ENCODE peak calls at places on chromosome 5, in nine cellular contexts. H is adipocyte; S is foreskin fibroblast; D is OCI-LY7; G is naive thymus-derived CD4-positive, alpha-beta T cell; P is uterus; C is Peyer's patch; Z is HL-60; Q is H7. N is an unnamed sample.

GRCh38 chr5:91865920-91866319 is 482.8 kb upstream of the ARRDC3 start:
- DNase-seq in H (peak), S (no peak), D (no peak), C (no peak), Z (no peak), G (no peak), P (no peak), Q (no peak), N (no peak)

GRCh38 chr5:7395432-7396168 is at the start of gene ADCY2:
- DNase-seq in Z (no peak), G (no peak), Q (peak), S (no peak), C (no peak), P (no peak), D (no peak), H (no peak), N (no peak)

GRCh38 chr5:140881889-140882590 is at the start of gene PCDHA13:
- DNase-seq in Q (peak), C (no peak), D (no peak), G (no peak), S (no peak), P (peak), H (peak), Z (no peak), N (no peak)

GRCh38 chr5:169445191-169445590 is 138.4 kb upstream of the SPDL1 start:
- DNase-seq in P (no peak), C (no peak), G (no peak), Z (no peak), S (peak), H (no peak), Q (no peak), D (no peak), N (no peak)

GRCh38 chr5:95858023-95858461 is 35.5 kb upstream of the GLRX start:
- DNase-seq in H (peak), C (no peak), G (no peak), P (peak), S (peak), D (no peak), Z (no peak), Q (no peak), N (no peak)

GRCh38 chr5:164090358-164090757 is 584.9 kb downstream of the MAT2B start:
- DNase-seq in D (no peak), G (no peak), Q (no peak), S (no peak), C (no peak), H (no peak), P (no peak), Z (no peak), N (no peak)

GRCh38 chr5:159533197-159533596 is 202.9 kb upstream of the IL12B start:
- DNase-seq in C (no peak), G (no peak), D (no peak), Q (no peak), S (peak), Z (no peak), H (peak), P (no peak), N (no peak)

GRCh38 chr5:175464414-175465233 is 13.7 kb upstream of the SFXN1 start:
- DNase-seq in Q (peak), S (peak), C (peak), P (no peak), D (peak), Z (peak), G (peak), H (peak), N (peak)

GRCh38 chr5:173743641-173744343 is 127.3 kb upstream of the BOD1 start:
- DNase-seq in C (no peak), H (no peak), Z (no peak), D (peak), S (no peak), G (no peak), Q (no peak), P (no peak), N (no peak)

GRCh38 chr5:132074772-132075718 is 1.5 kb downstream of the CSF2 start:
- DNase-seq in P (no peak), G (no peak), H (no peak), Q (no peak), D (no peak), S (no peak), C (no peak), Z (no peak), N (no peak)

GRCh38 chr5:39016587-39017275 is 57.5 kb downstream of the RICTOR start:
- DNase-seq in P (no peak), Q (no peak), C (no peak), D (no peak), S (peak), Z (no peak), G (no peak), H (peak), N (no peak)

GRCh38 chr5:157555031-157555640 is 20.4 kb downstream of the ADAM19 start:
- DNase-seq in H (no peak), Q (no peak), P (no peak), G (no peak), S (no peak), C (peak), Z (no peak), D (no peak), N (no peak)

GRCh38 chr5:138506370-138507113 is 36.5 kb downstream of the ETF1 start:
- DNase-seq in Q (no peak), C (no peak), D (no peak), Z (no peak), H (no peak), S (no peak), P (no peak), G (no peak), N (no peak)

GRCh38 chr5:150644496-150644895 is 4.0 kb downstream of the SYNPO start:
- DNase-seq in Q (no peak), D (no peak), P (no peak), Z (no peak), S (no peak), G (no peak), C (no peak), H (no peak), N (no peak)
- H3K4me3 ChIP-seq in Q (no peak), D (no peak), P (no peak), Z (no peak), S (no peak), G (no peak), C (no peak), H (no peak), N (no peak)

GRCh38 chr5:16178745-16179372 is 732 bp downstream of the MARCHF11 start:
- DNase-seq in S (peak), Q (peak), D (peak), P (peak), G (no peak), Z (peak), H (peak), C (peak), N (no peak)

GRCh38 chr5:16180789-16181082 is 1.1 kb upstream of the MARCHF11 start:
- DNase-seq in G (no peak), Q (no peak), H (no peak), C (no peak), D (no peak), P (no peak), S (no peak), Z (no peak), N (no peak)

GRCh38 chr5:16179511-16179935 is at the start of gene MARCHF11:
- DNase-seq in Z (no peak), P (no peak), Q (peak), G (no peak), S (no peak), C (no peak), H (no peak), D (no peak), N (no peak)

GRCh38 chr5:16179936-16180788 is 571 bp upstream of the MARCHF11 start:
- DNase-seq in Q (peak), Z (no peak), D (no peak), P (no peak), H (no peak), C (no peak), S (no peak), G (no peak), N (no peak)
- H3K4me3 ChIP-seq in Q (peak), Z (no peak), D (no peak), P (no peak), H (no peak), C (peak), S (no peak), G (no peak), N (no peak)

GRCh38 chr5:68377733-68378132 is 162.2 kb downstream of the PIK3R1 start:
- DNase-seq in S (no peak), Q (no peak), C (no peak), H (no peak), Z (no peak), P (no peak), G (no peak), D (no peak), N (no peak)
- H3K4me3 ChIP-seq in S (no peak), Q (no peak), C (no peak), H (no peak), Z (no peak), P (no peak), G (no peak), D (no peak), N (no peak)

GRCh38 chr5:82320971-82321370 is 42.8 kb upstream of the RPS23 start:
- DNase-seq in G (no peak), Z (no peak), D (no peak), H (peak), S (no peak), Q (no peak), P (no peak), C (no peak), N (no peak)
- H3K4me3 ChIP-seq in G (no peak), Z (no peak), D (no peak), H (no peak), S (no peak), Q (no peak), P (no peak), C (no peak), N (no peak)

N was measured in Jurkat, Clone E6-1.